ENCODE peak calls at places on chromosomes 5 and 9, in four cellular contexts. One of them, this sample, is unnamed.

GRCh38 chr5:68070641-68071191 is 144.8 kb upstream of the PIK3R1 start:
- DNase-seq in mesendoderm: no peak
- DNase-seq in H1: no peak
- DNase-seq in H9: no peak
- DNase-seq in this sample: no peak

GRCh38 chr5:161077895-161078566 is 226.0 kb upstream of the ATP10B start:
- DNase-seq in mesendoderm: no peak
- DNase-seq in H1: no peak
- DNase-seq in H9: no peak
- DNase-seq in this sample: no peak

GRCh38 chr5:180352976-180353225 is 235 bp downstream of the GFPT2 start:
- DNase-seq in H9: no peak
- DNase-seq in H1: no peak
- DNase-seq in mesendoderm: no peak
- DNase-seq in this sample: no peak

GRCh38 chr5:664343-664993 is 28.7 kb downstream of the TPPP start:
- DNase-seq in H1: no peak
- DNase-seq in H9: no peak
- DNase-seq in mesendoderm: no peak
- DNase-seq in this sample: no peak

GRCh38 chr9:72921888-72922654 is 30.8 kb downstream of the ALDH1A1 start:
- DNase-seq in H9: no peak
- DNase-seq in mesendoderm: no peak
- DNase-seq in H1: no peak
- DNase-seq in this sample: no peak

GRCh38 chr5:86797677-86798076 is 179.9 kb downstream of the COX7C start:
- DNase-seq in H1: no peak
- DNase-seq in mesendoderm: peak
- DNase-seq in H9: peak
- DNase-seq in this sample: no peak

GRCh38 chr9:84617415-84617814 is 52.1 kb upstream of the NTRK2 start:
- DNase-seq in H1: no peak
- DNase-seq in mesendoderm: no peak
- DNase-seq in H9: no peak
- DNase-seq in this sample: no peak

GRCh38 chr5:39253211-39253610 is 33.8 kb upstream of the FYB1 start:
- DNase-seq in H1: no peak
- DNase-seq in H9: no peak
- DNase-seq in mesendoderm: no peak
- DNase-seq in this sample: peak

GRCh38 chr5:166716856-166717492 is 1574.5 kb upstream of the WWC1 start:
- DNase-seq in H1: no peak
- DNase-seq in mesendoderm: no peak
- DNase-seq in H9: no peak
- DNase-seq in this sample: no peak

GRCh38 chr9:92808726-92809451 is 44.3 kb upstream of the BICD2 start:
- DNase-seq in H1: peak
- DNase-seq in mesendoderm: peak
- DNase-seq in H9: peak
- DNase-seq in this sample: peak

GRCh38 chr5:128494516-128494915 is 43.5 kb downstream of the FBN2 start:
- DNase-seq in mesendoderm: peak
- DNase-seq in H9: peak
- DNase-seq in H1: no peak
- DNase-seq in this sample: no peak

DNA sequence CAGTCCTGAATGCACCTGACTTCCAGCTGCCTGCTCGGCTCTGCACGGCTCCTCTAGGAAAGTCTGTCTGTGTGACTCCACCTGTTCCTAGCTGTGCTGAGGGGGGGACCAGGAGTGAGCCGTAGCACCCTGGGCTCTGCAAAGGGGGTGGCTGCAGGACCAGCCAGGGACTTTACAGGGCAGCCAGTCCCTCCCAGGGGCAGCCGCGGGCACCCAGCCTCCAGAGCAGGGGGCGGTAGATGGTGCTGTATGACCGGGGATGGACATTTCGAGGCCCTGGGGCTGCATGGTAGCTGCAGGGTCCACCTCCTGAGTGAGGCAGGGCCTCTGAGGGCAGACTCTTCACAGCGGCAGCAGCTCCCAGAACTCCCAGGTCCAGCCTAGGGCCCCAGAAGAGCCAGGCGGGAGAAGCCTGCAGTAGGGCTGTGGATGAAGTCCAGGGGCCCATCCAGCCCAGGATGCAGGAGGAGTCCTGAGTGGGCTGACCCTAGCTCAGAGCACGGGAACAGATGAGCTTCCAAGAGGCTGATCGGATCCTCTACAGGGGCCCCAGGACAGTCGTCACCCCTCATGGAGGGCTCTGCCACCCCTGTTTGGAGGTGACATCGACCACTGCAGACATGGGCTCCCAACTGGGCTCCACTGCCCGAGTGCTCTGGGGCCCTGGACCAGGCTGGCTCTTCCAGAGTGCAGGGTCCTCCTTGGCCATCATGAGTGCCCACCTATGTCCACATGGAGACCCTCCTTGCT is 105.4 kb downstream of the ZNF354C start:
- DNase-seq in H1: peak
- DNase-seq in mesendoderm: no peak
- DNase-seq in H9: no peak
- DNase-seq in this sample: no peak
- H4K5ac ChIP-seq in H1: no peak
- H4K5ac ChIP-seq in mesendoderm: no peak
- H4K5ac ChIP-seq in H9: no peak
- H4K5ac ChIP-seq in this sample: no peak

DNA sequence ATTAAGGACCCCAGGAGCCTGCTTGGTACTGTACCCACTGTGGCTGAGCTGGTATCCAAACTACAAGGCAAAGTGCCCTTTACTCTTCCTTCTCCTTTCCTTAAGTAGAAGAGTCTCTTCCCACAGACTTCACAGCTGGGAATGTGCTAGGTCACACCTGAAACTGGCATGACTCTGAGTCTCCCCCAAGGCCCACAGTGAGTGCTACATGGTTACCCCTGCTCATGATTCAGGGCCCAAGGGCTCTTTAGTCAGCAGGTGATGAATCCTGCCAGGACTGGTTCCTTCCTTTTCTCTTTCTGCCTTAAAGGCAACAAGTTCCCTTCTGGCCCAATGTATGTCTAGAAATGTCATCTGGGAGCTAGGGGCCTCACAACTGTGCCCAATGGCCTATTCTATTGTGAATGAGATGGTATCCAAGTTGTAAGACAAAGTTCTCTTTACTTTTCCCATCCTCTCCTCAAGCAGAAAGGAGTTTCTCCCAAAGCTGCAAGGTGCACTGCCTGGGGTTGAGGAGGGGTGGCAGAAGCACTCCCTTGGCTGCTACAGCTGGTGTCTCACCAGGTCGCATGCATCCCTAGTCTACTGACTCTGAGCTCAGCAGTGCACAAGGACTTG is 134.4 kb downstream of the TMEM38B start:
- DNase-seq in mesendoderm: no peak
- DNase-seq in H9: no peak
- DNase-seq in H1: no peak
- DNase-seq in this sample: no peak
- H4K5ac ChIP-seq in mesendoderm: no peak
- H4K5ac ChIP-seq in H9: no peak
- H4K5ac ChIP-seq in H1: no peak
- H4K5ac ChIP-seq in this sample: no peak

DNA sequence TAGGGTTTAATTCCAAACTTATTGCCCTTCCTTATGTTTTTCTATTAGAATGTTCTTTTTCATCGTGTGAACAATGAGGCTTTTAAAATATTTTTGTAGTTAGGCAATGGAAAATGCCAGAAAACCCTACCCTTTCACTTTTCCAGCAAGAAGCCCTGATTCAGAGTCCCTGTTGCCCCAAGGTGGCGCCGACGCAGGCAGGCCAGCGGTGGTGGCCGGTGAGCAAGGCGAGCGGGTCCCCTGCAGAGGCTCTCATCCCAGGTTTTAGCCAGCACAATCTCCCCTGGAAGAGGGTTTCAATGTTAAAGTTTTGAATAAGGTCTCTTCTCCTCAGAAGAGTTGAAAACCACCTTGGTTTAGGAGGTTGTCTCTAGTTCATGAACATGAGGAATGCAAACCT is 40.8 kb upstream of the CKMT2 start:
- DNase-seq in H9: peak
- DNase-seq in mesendoderm: peak
- DNase-seq in H1: peak
- DNase-seq in this sample: no peak
- H4K5ac ChIP-seq in H9: no peak
- H4K5ac ChIP-seq in mesendoderm: no peak
- H4K5ac ChIP-seq in H1: no peak
- H4K5ac ChIP-seq in this sample: no peak

GRCh38 chr9:33850267-33850629 is 33.3 kb downstream of the UBE2R2 start:
- DNase-seq in H9: no peak
- DNase-seq in mesendoderm: no peak
- DNase-seq in H1: peak
- DNase-seq in this sample: no peak

GRCh38 chr9:33856247-33856646 is 39.3 kb downstream of the UBE2R2 start:
- DNase-seq in H9: no peak
- DNase-seq in mesendoderm: no peak
- DNase-seq in H1: no peak
- DNase-seq in this sample: no peak

GRCh38 chr9:33852216-33852826 is 35.4 kb downstream of the UBE2R2 start:
- DNase-seq in mesendoderm: peak
- DNase-seq in H1: peak
- DNase-seq in H9: peak
- DNase-seq in this sample: peak

GRCh38 chr9:33851301-33851700 is 34.3 kb downstream of the UBE2R2 start:
- DNase-seq in H1: no peak
- DNase-seq in H9: no peak
- DNase-seq in mesendoderm: no peak
- DNase-seq in this sample: no peak

DNA sequence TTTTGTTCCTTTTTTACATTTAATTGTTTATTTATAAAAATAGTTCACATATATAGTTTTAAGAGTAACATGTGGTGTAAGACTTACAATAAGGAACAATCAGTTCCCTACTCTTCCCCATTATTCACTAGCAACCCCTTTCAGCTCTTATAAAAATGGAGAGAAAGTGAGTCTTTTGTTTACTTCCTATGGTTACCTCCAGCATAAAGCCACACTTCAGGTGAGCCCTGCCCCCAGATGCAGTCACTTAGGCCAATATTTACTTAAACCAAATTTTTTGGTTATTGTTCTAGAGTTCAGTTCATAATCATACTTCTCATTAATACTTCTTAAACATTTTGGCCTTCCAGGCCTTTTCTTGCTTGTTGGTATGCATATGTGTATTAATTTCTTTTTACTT is 33.7 kb downstream of the UBE2R2 start:
- DNase-seq in mesendoderm: no peak
- DNase-seq in H9: no peak
- DNase-seq in H1: no peak
- DNase-seq in this sample: no peak
- H4K5ac ChIP-seq in mesendoderm: no peak
- H4K5ac ChIP-seq in H9: no peak
- H4K5ac ChIP-seq in H1: no peak
- H4K5ac ChIP-seq in this sample: no peak

GRCh38 chr9:91606255-91606995 is 182.8 kb upstream of the NFIL3 start:
- DNase-seq in mesendoderm: no peak
- DNase-seq in H1: no peak
- DNase-seq in H9: no peak
- DNase-seq in this sample: no peak
- H4K5ac ChIP-seq in mesendoderm: no peak
- H4K5ac ChIP-seq in H1: no peak
- H4K5ac ChIP-seq in H9: no peak
- H4K5ac ChIP-seq in this sample: no peak

GRCh38 chr5:88470746-88471145 is 202.1 kb upstream of the TMEM161B start:
- DNase-seq in H9: no peak
- DNase-seq in H1: no peak
- DNase-seq in mesendoderm: no peak
- DNase-seq in this sample: no peak
- H4K5ac ChIP-seq in H9: no peak
- H4K5ac ChIP-seq in H1: no peak
- H4K5ac ChIP-seq in mesendoderm: no peak
- H4K5ac ChIP-seq in this sample: no peak

DNA sequence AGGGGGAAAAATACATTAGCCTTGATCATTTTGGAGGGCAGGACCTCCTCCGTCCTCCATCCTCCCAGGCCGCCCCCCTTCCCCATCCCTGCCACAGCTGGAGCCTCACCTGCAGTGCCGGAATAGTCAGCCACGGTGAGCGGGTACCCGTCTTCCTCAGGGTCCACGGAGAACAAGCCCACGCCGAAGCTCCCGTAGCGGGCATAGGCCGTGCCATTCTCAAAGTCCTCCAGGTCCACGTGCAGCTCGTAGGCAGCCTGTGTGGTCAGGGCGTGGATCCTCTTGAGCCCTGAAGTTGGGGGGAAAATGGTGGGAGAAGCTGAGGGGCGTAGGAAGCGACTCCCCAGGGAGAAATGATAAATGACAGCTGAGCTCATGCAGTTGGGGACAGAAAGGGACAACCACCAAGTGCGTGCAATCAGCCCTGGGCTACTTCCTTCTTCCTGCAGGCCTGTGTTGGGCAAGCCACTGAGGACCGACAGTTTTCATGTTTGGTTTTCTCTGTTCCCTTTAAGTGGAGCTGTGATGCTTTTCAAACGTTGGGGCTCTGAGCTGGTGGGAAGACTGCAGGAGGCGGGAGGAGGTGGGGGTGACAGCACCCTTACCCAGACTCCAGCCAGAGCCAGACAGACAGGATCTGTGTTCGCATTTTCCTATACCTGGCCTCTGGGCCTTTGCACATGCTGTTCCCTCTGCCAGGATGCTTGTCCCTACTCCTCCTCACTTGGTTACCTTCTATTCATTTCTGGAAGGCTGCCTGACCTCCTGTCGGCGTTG is 8.7 kb upstream of the QRFP start:
- DNase-seq in H1: no peak
- DNase-seq in H9: no peak
- DNase-seq in mesendoderm: no peak
- DNase-seq in this sample: no peak
- H4K5ac ChIP-seq in H1: no peak
- H4K5ac ChIP-seq in H9: no peak
- H4K5ac ChIP-seq in mesendoderm: no peak
- H4K5ac ChIP-seq in this sample: no peak

GRCh38 chr9:98980291-98980690 is 36.6 kb downstream of the COL15A1 start:
- DNase-seq in H1: no peak
- DNase-seq in mesendoderm: no peak
- DNase-seq in H9: no peak
- DNase-seq in this sample: no peak

GRCh38 chr9:98978231-98978681 is 34.5 kb downstream of the COL15A1 start:
- DNase-seq in H1: no peak
- DNase-seq in mesendoderm: no peak
- DNase-seq in H9: no peak
- DNase-seq in this sample: no peak

GRCh38 chr9:98975838-98976237 is 32.1 kb downstream of the COL15A1 start:
- DNase-seq in H9: no peak
- DNase-seq in mesendoderm: no peak
- DNase-seq in H1: no peak
- DNase-seq in this sample: no peak

GRCh38 chr9:98977246-98977681 is 33.6 kb downstream of the COL15A1 start:
- DNase-seq in H1: no peak
- DNase-seq in H9: no peak
- DNase-seq in mesendoderm: no peak
- DNase-seq in this sample: no peak

DNA sequence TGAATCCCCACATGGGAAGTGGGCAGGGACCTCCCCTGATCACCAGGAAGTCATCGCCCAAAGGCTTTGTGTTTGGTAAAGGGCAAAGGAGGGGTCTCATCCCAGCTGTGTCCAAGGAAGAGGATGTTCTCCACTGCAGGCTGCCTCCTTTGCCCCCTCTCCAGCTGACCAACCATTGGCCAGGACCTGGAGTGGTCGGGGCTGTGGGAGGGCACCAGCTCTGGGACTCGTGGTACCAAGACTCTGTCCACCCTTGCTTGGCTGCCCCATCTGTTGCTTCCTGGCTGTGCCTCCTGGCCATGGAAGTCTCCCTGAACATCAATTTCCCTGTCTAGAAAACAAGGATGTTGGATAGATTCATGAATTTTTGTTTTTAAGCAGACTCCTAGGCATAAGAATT is 34.1 kb downstream of the COL15A1 start:
- DNase-seq in H9: no peak
- DNase-seq in H1: no peak
- DNase-seq in mesendoderm: no peak
- DNase-seq in this sample: no peak
- H4K5ac ChIP-seq in H9: no peak
- H4K5ac ChIP-seq in H1: no peak
- H4K5ac ChIP-seq in mesendoderm: no peak
- H4K5ac ChIP-seq in this sample: no peak

This sample was measured in IMR-90.